ENCODE peak calls at places on chromosomes 7 and 10, in six cellular contexts. J, Q, W, C, Z and P are unnamed samples.

GRCh38 chr10:70132098-70133029 is at the start of gene AIFM2:
- DNase-seq in Z (peak), C (no peak), Q (peak), J (no peak), W (peak), P (peak)

GRCh38 chr10:31188792-31189406 is 130.1 kb upstream of the ZEB1 start:
- DNase-seq in J (no peak), W (no peak), C (no peak), Q (peak), Z (no peak), P (no peak)

GRCh38 chr10:12777840-12778585 is 223.5 kb downstream of the CCDC3 start:
- DNase-seq in Z (no peak), J (no peak), C (no peak), Q (no peak), W (no peak), P (peak)

GRCh38 chr10:8146650-8147049 is 92.2 kb downstream of the GATA3 start:
- DNase-seq in C (no peak), J (no peak), W (no peak), Z (no peak), Q (no peak), P (no peak)

GRCh38 chr10:127556911-127557310 is 7.8 kb downstream of the NPS start:
- DNase-seq in J (peak), W (no peak), Q (no peak), C (peak), Z (no peak), P (no peak)

GRCh38 chr10:119253433-119254174 is 46.2 kb downstream of the GRK5 start:
- DNase-seq in J (no peak), W (peak), Q (peak), C (no peak), Z (peak), P (peak)

GRCh38 chr7:151845412-151846205 is 31.3 kb downstream of the PRKAG2 start:
- DNase-seq in W (no peak), J (no peak), Q (no peak), C (no peak), Z (no peak), P (no peak)

GRCh38 chr7:130732980-130733865 is 784 bp downstream of the KLF14 start:
- DNase-seq in Q (peak), J (peak), C (no peak), Z (peak), W (peak), P (peak)

GRCh38 chr10:49611166-49611814 is 1.2 kb downstream of the SLC18A3 start:
- DNase-seq in C (no peak), Q (no peak), Z (no peak), J (no peak), W (no peak), P (peak)

GRCh38 chr10:73771722-73772279 is 10.0 kb upstream of the CHCHD1 start:
- DNase-seq in Z (peak), Q (peak), C (no peak), J (peak), W (peak), P (peak)

GRCh38 chr7:126361183-126361582 is 891.6 kb downstream of the GRM8 start:
- DNase-seq in W (no peak), Z (no peak), Q (no peak), C (no peak), J (no peak), P (no peak)

GRCh38 chr7:93620864-93621263 is 46.3 kb upstream of the CALCR start:
- DNase-seq in Q (no peak), C (no peak), W (no peak), J (no peak), Z (no peak), P (no peak)

GRCh38 chr10:108544500-108545120 is 1378.7 kb downstream of the XPNPEP1 start:
- DNase-seq in J (peak), W (peak), C (peak), Q (peak), Z (peak), P (peak)

GRCh38 chr10:95517536-95518454 is 43.4 kb downstream of the SORBS1 start:
- DNase-seq in J (no peak), Z (no peak), Q (peak), W (no peak), C (no peak), P (no peak)

GRCh38 chr7:140390466-140391190 is 7.7 kb downstream of the SLC37A3 start:
- DNase-seq in J (peak), Q (peak), C (no peak), Z (no peak), W (no peak), P (peak)

GRCh38 chr7:107907790-107908189 is 16.8 kb downstream of the DLD start:
- DNase-seq in C (no peak), W (no peak), Z (no peak), J (no peak), Q (no peak), P (no peak)

GRCh38 chr7:29987083-29987482 is 2.5 kb downstream of the SCRN1 start:
- DNase-seq in C (no peak), Z (no peak), W (no peak), Q (peak), J (no peak), P (no peak)

GRCh38 chr7:51230324-51230625 is 86.3 kb downstream of the COBL start:
- DNase-seq in Q (no peak), C (no peak), Z (no peak), J (no peak), W (no peak), P (no peak)

GRCh38 chr7:100791881-100792666 is 35.2 kb downstream of the EPHB4 start:
- DNase-seq in C (no peak), W (no peak), Z (no peak), Q (no peak), J (peak), P (no peak)
- TF ChIP-seq CTCF in C (no peak), W (no peak), Z (no peak), Q (no peak), J (no peak), P (no peak)

DNA sequence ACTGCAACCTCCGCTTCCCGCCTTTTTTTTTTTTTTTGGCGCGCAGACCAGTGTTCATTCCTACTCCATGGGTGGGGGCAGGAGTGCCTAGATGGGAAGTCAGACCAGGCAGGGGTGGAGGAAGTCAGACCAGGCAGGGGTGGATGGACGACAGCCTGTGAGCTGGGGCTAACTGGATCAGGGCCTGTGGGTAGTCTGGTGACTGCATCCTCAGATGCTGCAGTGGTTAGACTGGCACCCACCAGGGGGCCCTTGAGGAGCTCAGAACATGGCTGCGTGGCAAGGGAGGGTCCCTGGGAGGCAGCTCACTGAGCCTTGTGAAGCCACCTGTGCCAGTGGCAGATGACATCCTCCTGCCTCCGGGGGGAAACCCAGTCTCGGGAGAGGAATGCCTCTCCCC is 35.1 kb downstream of the RCC1L start:
- DNase-seq in W (no peak), J (peak), Z (no peak), C (no peak), Q (no peak), P (peak)
- TF ChIP-seq CTCF in W (no peak), J (peak), Z (no peak), C (no peak), Q (no peak), P (no peak)

GRCh38 chr10:64444578-64444977 is 923.4 kb downstream of the REEP3 start:
- DNase-seq in Z (no peak), W (no peak), Q (no peak), J (no peak), C (no peak), P (no peak)

GRCh38 chr10:64449603-64450002 is 928.4 kb downstream of the REEP3 start:
- DNase-seq in Z (no peak), C (no peak), W (no peak), J (no peak), Q (no peak), P (no peak)

DNA sequence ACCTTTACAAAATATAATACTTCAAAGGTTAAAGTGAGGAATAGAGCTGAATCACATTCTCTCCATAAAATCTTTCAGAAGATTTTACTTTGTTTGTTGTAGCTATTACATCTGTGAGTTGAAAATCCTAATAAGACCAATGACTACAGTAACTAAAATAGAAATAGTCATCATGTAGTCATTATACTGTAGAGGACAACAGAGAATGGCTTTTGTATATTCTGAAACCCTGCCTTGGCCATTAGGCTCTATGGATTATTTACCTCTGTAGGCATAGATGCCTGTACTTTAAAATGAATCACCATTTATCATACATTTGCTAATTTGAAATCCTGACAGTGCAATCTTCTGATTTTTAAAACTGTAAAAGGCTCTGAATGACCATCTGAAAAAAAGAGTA is 923.0 kb downstream of the REEP3 start:
- DNase-seq in C (no peak), W (no peak), Q (no peak), Z (no peak), J (no peak), P (no peak)
- TF ChIP-seq CTCF in C (no peak), W (no peak), Q (no peak), Z (no peak), J (no peak), P (no peak)

GRCh38 chr7:27165655-27166474 is 528 bp upstream of the HOXA9 start:
- DNase-seq in J (no peak), C (no peak), W (peak), Q (no peak), Z (peak), P (no peak)

GRCh38 chr7:27163776-27164380 is 1.5 kb downstream of the HOXA9 start:
- DNase-seq in J (no peak), Q (no peak), W (peak), C (no peak), Z (peak), P (no peak)

GRCh38 chr7:27162930-27163775 is 2.2 kb downstream of the HOXA9 start:
- DNase-seq in W (peak), Q (no peak), C (no peak), J (no peak), Z (no peak), P (no peak)

GRCh38 chr7:27165089-27165654 is at the start of gene HOXA9:
- DNase-seq in C (no peak), W (peak), J (no peak), Z (peak), Q (peak), P (no peak)

GRCh38 chr7:27164381-27165088 is 802 bp downstream of the HOXA9 start:
- DNase-seq in Z (peak), W (peak), J (no peak), Q (no peak), C (no peak), P (no peak)
- TF ChIP-seq CTCF in Z (no peak), W (no peak), J (no peak), Q (no peak), C (no peak), P (no peak)